ENCODE peak calls at places on chromosomes 13 and 19, in six cellular contexts. A is fibroblast of lung, X is hepatocyte, W is body of pancreas, F is PC-3, O is type B pancreatic cell. Q is an unnamed sample.

GRCh38 chr19:33090179-33090578 is 9.2 kb downstream of the GPATCH1 start:
- DNase-seq in A (no peak), O (no peak), F (no peak), X (no peak), W (no peak), Q (no peak)

GRCh38 chr19:45952691-45953505 is 20.8 kb downstream of the NOVA2 start:
- DNase-seq in F (peak), W (peak), X (peak), A (peak), O (no peak), Q (peak)

GRCh38 chr13:41938918-41939317 is 22.0 kb downstream of the VWA8 start:
- DNase-seq in F (no peak), W (no peak), A (no peak), O (no peak), X (no peak), Q (no peak)

GRCh38 chr13:60591348-60591747 is 194.3 kb downstream of the TDRD3 start:
- DNase-seq in O (no peak), X (no peak), W (no peak), F (peak), A (no peak), Q (peak)

GRCh38 chr13:21336609-21337008 is 122.5 kb downstream of the ZDHHC20 start:
- DNase-seq in F (no peak), W (no peak), A (no peak), X (no peak), O (no peak), Q (no peak)

GRCh38 chr13:31908696-31909386 is 122.7 kb upstream of the FRY start:
- DNase-seq in O (no peak), A (no peak), X (no peak), F (no peak), W (no peak), Q (no peak)

GRCh38 chr13:35787937-35788336 is 311.4 kb upstream of the MAB21L1 start:
- DNase-seq in F (no peak), W (no peak), O (no peak), X (no peak), A (no peak), Q (no peak)

GRCh38 chr13:99311137-99311536 is 3.9 kb upstream of the GPR183 start:
- DNase-seq in W (no peak), X (no peak), O (no peak), F (no peak), A (no peak), Q (no peak)

GRCh38 chr19:45905016-45905415 is 2.6 kb upstream of the MYPOP start:
- DNase-seq in X (no peak), O (no peak), A (no peak), W (no peak), F (no peak), Q (no peak)

GRCh38 chr13:27403252-27403678 is 21.2 kb upstream of the GTF3A start:
- DNase-seq in A (peak), W (peak), X (peak), O (no peak), F (peak), Q (peak)

GRCh38 chr13:24624801-24625231 is 55.4 kb upstream of the ATP12A start:
- DNase-seq in F (no peak), X (no peak), A (peak), W (no peak), O (no peak), Q (no peak)

GRCh38 chr13:25473864-25474263 is 102.1 kb downstream of the ATP8A2 start:
- DNase-seq in O (no peak), X (no peak), A (no peak), F (no peak), W (no peak), Q (no peak)

GRCh38 chr19:8641908-8642547 is 11.6 kb downstream of the NFILZ start:
- DNase-seq in F (peak), W (no peak), X (peak), O (no peak), A (peak), Q (peak)

GRCh38 chr13:20702945-20703784 is at the start of gene IL17D:
- DNase-seq in W (peak), O (no peak), F (no peak), A (no peak), X (peak), Q (peak)

GRCh38 chr13:33728271-33729037 is 89.5 kb upstream of the RFC3 start:
- DNase-seq in A (peak), X (no peak), O (no peak), W (peak), F (peak), Q (peak)

GRCh38 chr13:80684525-80685017 is 343.6 kb upstream of the SPRY2 start:
- DNase-seq in A (no peak), X (no peak), F (no peak), W (no peak), O (no peak), Q (no peak)

GRCh38 chr13:22915442-22916082 is 265.2 kb upstream of the SGCG start:
- DNase-seq in W (peak), X (peak), O (peak), F (no peak), A (peak), Q (peak)

GRCh38 chr19:44800461-44800860 is 8.4 kb upstream of the BCAM start:
- DNase-seq in W (peak), F (peak), A (peak), X (peak), O (peak), Q (peak)

GRCh38 chr13:60230593-60230992 is 66.9 kb upstream of the DIAPH3 start:
- DNase-seq in O (no peak), F (no peak), X (peak), A (peak), W (no peak), Q (no peak)

GRCh38 chr13:108795841-108796240 is 166.4 kb downstream of the MYO16 start:
- DNase-seq in X (no peak), W (no peak), O (no peak), A (no peak), F (no peak), Q (no peak)

GRCh38 chr19:57558525-57558924 is 1.1 kb downstream of the ZNF550 start:
- DNase-seq in A (peak), X (peak), O (no peak), F (peak), W (no peak), Q (peak)

GRCh38 chr19:54451331-54451871 is 2.4 kb downstream of the LENG8 start:
- DNase-seq in A (no peak), F (peak), W (peak), X (no peak), O (no peak), Q (no peak)

GRCh38 chr19:1872807-1873523 is 9.6 kb upstream of the KLF16 start:
- DNase-seq in A (no peak), X (no peak), F (no peak), O (no peak), W (no peak), Q (no peak)

GRCh38 chr19:18867751-18868150 is 28.2 kb downstream of the CERS1 start:
- DNase-seq in A (no peak), X (no peak), F (no peak), O (no peak), W (no peak), Q (no peak)

GRCh38 chr19:53849237-53849676 is 18.4 kb upstream of the MYADM start:
- DNase-seq in F (peak), X (no peak), O (no peak), W (no peak), A (peak), Q (no peak)

GRCh38 chr19:9836021-9836420 is 903 bp downstream of the PIN1 start:
- DNase-seq in X (no peak), A (peak), W (no peak), F (peak), O (no peak), Q (no peak)

GRCh38 chr13:71871180-71871754 is 4.3 kb upstream of the DACH1 start:
- DNase-seq in X (no peak), F (no peak), A (no peak), O (no peak), W (no peak), Q (no peak)

GRCh38 chr13:81771948-81772347 is 1431.0 kb upstream of the SPRY2 start:
- DNase-seq in W (no peak), X (no peak), O (no peak), A (no peak), F (no peak), Q (no peak)

GRCh38 chr13:81773263-81773662 is 1432.3 kb upstream of the SPRY2 start:
- DNase-seq in W (no peak), F (no peak), A (no peak), X (no peak), O (no peak), Q (no peak)

DNA sequence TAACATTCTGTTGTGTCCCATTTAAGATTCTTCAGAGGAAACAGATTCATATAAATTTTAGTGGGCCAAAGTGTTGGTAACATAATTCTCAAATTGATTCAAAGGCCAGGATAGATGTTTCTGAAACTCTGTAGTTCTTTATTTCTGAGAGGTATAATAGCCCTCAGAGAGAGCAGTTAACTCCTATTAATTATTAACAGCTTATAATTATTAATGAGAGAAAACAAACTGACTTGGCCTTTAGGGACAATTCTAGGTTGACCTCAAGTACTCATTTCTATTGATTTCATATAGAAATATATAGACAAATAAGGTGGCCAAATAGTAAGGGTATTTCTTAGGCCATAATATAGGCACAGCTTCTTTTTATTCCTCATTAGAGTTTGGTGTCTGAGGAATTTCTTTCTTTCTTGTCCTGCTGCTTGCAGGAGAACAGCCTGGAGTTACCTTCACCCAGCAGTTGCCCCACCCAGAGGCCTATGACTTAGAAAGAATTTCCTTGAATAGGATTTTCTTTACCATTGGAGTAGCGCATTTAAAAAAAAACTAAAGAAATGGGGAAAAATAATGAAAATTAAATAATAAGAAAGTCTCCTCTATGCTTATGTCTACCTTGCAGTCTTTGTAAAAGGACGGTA is 1430.1 kb upstream of the SPRY2 start:
- DNase-seq in X (no peak), O (no peak), A (no peak), W (no peak), F (no peak), Q (no peak)
- TF ChIP-seq CTCF in X (no peak), O (no peak), A (no peak), W (no peak), F (no peak), Q (no peak)

GRCh38 chr13:40069173-40070044 is 413.9 kb downstream of the COG6 start:
- DNase-seq in O (no peak), W (peak), F (peak), A (peak), X (peak), Q (peak)
- TF ChIP-seq CTCF in O (peak), W (peak), F (peak), A (peak), X (peak), Q (peak)

DNA sequence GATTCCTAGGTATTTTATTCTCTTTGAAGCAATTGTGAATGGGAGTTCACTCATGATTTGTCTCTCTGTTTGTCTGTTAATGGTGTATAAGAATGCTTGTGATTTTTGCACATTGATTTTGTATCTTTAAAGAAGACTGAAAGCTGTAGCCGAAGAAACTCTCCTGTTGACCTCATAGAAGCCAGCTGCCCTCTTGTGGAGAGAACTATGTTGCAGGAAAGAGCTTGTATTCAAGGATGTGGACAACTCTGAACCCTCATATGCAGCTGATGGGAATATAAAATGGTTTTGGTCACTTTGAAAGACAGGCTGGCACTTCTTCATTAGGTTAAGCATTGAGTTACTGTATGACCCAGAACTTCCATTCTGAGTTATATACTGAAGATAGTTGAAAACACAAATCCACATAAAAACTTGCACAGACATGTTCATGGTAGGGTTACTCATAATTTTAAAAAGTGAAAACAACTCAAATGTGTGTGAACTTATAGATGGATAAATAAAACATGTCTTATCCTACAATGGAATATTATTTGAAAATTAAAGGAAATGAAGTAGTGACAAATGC is 65.8 kb upstream of the SLITRK6 start:
- DNase-seq in A (peak), X (peak), W (no peak), O (no peak), F (peak), Q (peak)
- TF ChIP-seq CTCF in A (peak), X (peak), W (no peak), O (peak), F (peak), Q (no peak)

GRCh38 chr19:7461841-7462629 is 26.8 kb downstream of the PEX11G start:
- DNase-seq in W (no peak), X (no peak), A (no peak), F (no peak), O (no peak), Q (no peak)
- TF ChIP-seq CTCF in W (no peak), X (no peak), A (no peak), F (peak), O (no peak), Q (no peak)

GRCh38 chr19:17860331-17860992 is 752 bp downstream of the RPL18A start:
- DNase-seq in A (no peak), F (no peak), W (no peak), X (no peak), O (no peak), Q (no peak)

GRCh38 chr19:17863520-17864182 is 3.9 kb downstream of the RPL18A start:
- DNase-seq in A (no peak), F (no peak), O (no peak), X (no peak), W (no peak), Q (no peak)

GRCh38 chr19:17860993-17861360 is 1.3 kb downstream of the RPL18A start:
- DNase-seq in W (no peak), O (no peak), F (no peak), A (no peak), X (no peak), Q (no peak)

GRCh38 chr19:17861542-17862402 is 2.1 kb downstream of the RPL18A start:
- DNase-seq in X (no peak), A (no peak), F (no peak), W (no peak), O (no peak), Q (no peak)

GRCh38 chr19:17862711-17863519 is 3.2 kb downstream of the RPL18A start:
- DNase-seq in X (no peak), O (no peak), W (no peak), A (no peak), F (no peak), Q (no peak)
- TF ChIP-seq CTCF in X (no peak), O (no peak), W (no peak), A (no peak), F (no peak), Q (no peak)

GRCh38 chr13:28503182-28503980 is 8.5 kb upstream of the FLT1 start:
- DNase-seq in A (no peak), W (no peak), O (no peak), F (no peak), X (no peak), Q (no peak)

GRCh38 chr13:28501547-28501946 is 6.6 kb upstream of the FLT1 start:
- DNase-seq in W (no peak), X (no peak), O (no peak), A (no peak), F (no peak), Q (no peak)

GRCh38 chr13:28510066-28510465 is 15.1 kb upstream of the FLT1 start:
- DNase-seq in A (no peak), W (no peak), X (no peak), F (no peak), O (no peak), Q (no peak)

GRCh38 chr13:28505543-28506135 is 10.7 kb upstream of the FLT1 start:
- DNase-seq in X (no peak), A (no peak), O (no peak), F (no peak), W (no peak), Q (no peak)
- TF ChIP-seq CTCF in X (no peak), A (no peak), O (no peak), F (no peak), W (no peak), Q (no peak)

GRCh38 chr13:63381078-63381859 is 1965.6 kb upstream of the PCDH20 start:
- DNase-seq in O (no peak), A (no peak), X (no peak), W (no peak), F (peak), Q (peak)

GRCh38 chr13:63377986-63378385 is 1962.3 kb upstream of the PCDH20 start:
- DNase-seq in F (no peak), W (no peak), A (no peak), O (no peak), X (no peak), Q (no peak)
- TF ChIP-seq CTCF in F (no peak), W (no peak), A (no peak), O (no peak), X (no peak), Q (no peak)

DNA sequence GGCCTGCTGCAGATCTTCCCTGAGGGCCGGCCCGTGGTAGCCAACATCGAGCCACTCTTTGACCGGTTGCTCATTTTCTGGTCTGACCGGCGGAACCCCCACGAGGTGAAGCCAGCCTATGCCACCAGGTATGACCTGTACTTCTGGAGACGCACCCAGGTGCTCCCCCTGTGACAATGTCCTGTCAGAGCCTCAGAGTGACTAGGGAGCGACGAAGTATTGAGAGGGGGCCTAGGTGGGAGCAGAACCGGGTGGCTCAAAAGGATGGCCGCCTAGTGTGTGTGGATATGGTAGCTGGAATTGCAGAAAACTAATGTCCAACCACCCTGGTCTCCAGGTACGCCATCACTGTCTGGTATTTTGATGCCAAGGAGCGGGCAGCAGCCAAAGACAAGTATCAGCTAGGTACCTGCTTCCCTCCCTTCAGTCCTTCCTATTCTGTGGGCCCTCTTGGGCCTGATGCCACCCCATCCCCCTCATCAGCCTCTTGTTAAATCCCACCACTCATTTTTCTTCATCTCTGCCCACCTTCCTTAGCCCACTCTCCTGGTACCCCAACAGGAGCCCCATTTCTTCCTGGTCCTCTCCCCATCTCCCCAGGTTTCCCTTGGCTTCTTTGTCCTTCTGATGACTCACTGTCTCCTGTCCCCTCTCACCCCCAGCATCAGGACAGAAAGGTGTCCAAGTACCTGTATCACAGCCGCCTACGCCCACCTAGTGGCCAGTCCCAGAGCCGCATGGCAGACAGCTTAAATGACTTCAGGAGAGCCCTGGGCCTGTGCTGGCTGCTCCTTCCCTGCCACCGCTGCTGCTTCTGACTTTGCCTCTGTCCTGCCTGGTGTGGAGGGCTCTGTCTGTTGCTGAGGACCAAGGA is 8.4 kb downstream of the EGLN2 start:
- DNase-seq in A (no peak), F (peak), W (no peak), X (peak), O (no peak), Q (peak)
- TF ChIP-seq CTCF in A (no peak), F (peak), W (peak), X (peak), O (peak), Q (no peak)

DNA sequence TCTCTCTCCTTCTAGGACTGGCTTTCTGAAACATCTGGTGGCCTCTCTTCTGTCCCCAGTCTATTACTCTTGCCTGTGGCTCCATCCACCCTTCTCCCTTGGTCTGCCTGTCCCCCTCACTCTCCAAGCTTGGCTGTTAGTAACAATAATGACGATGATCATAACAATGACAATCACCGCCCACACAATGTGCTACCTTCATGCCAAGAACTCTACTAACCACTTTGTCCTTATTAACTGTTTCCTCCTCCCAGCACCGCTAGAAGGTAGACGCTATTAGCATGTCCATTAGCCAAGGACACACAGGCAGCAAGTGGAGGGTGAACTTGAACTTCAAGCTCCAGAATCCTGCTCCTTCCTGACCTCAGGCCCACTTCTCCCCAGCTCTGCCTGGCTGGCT is 2.7 kb downstream of the GYS1 start:
- DNase-seq in O (no peak), F (no peak), W (no peak), X (no peak), A (no peak), Q (no peak)
- TF ChIP-seq CTCF in O (no peak), F (no peak), W (no peak), X (no peak), A (no peak), Q (no peak)